ENCODE peak calls at places on chromosomes 12 and 14, in eight cellular contexts. T is pancreas, C is astrocyte of the spinal cord, J is adrenal gland, H is GM23338, K is sigmoid colon, A is cardiac muscle cell, E is thyroid gland. L is an unnamed sample.

GRCh38 chr14:76011959-76012802 is 26.6 kb downstream of the IFT43 start:
- DNase-seq in T (no peak), C (peak), J (peak), H (peak), K (peak), A (peak), E (no peak), L (no peak)

GRCh38 chr12:65164774-65165173 is 4.6 kb upstream of the LEMD3 start:
- DNase-seq in T (no peak), C (no peak), J (no peak), H (no peak), K (no peak), A (no peak), E (no peak), L (no peak)

GRCh38 chr14:105469456-105470162 is 5.0 kb upstream of the CRIP2 start:
- DNase-seq in T (no peak), C (no peak), J (no peak), H (no peak), K (no peak), A (no peak), E (peak), L (no peak)

GRCh38 chr12:92253301-92253700 is 107.7 kb upstream of the BTG1 start:
- DNase-seq in T (no peak), C (no peak), J (no peak), H (no peak), K (no peak), A (no peak), E (no peak), L (no peak)

GRCh38 chr14:102510616-102511520 is 1.3 kb upstream of the ANKRD9 start:
- DNase-seq in T (peak), C (no peak), J (no peak), H (peak), K (peak), A (peak), E (peak), L (peak)

GRCh38 chr12:99386907-99387306 is 260.6 kb upstream of the GARIN6 start:
- DNase-seq in T (no peak), C (peak), J (no peak), H (peak), K (no peak), A (peak), E (no peak), L (peak)

GRCh38 chr14:95460647-95461478 is 55.6 kb downstream of the SYNE3 start:
- DNase-seq in T (no peak), C (peak), J (no peak), H (peak), K (peak), A (peak), E (no peak), L (no peak)

GRCh38 chr12:2057793-2058408 is 5.1 kb downstream of the CACNA1C start:
- DNase-seq in T (no peak), C (no peak), J (no peak), H (no peak), K (peak), A (no peak), E (no peak), L (no peak)

GRCh38 chr12:105451798-105452197 is 121.3 kb downstream of the C12orf75 start:
- DNase-seq in T (no peak), C (no peak), J (no peak), H (no peak), K (no peak), A (no peak), E (no peak), L (no peak)

GRCh38 chr14:105192866-105193731 is 12.0 kb upstream of the NUDT14 start:
- DNase-seq in T (no peak), C (no peak), J (no peak), H (no peak), K (no peak), A (peak), E (no peak), L (no peak)

GRCh38 chr12:28497889-28498411 is 307.7 kb downstream of the CCDC91 start:
- DNase-seq in T (no peak), C (peak), J (no peak), H (no peak), K (no peak), A (peak), E (no peak), L (peak)

GRCh38 chr14:68792022-68792829 is 641 bp downstream of the ZFP36L1 start:
- DNase-seq in T (peak), C (no peak), J (peak), H (peak), K (peak), A (no peak), E (peak), L (no peak)

GRCh38 chr14:77889971-77890442 is 90.1 kb downstream of the ADCK1 start:
- DNase-seq in T (no peak), C (peak), J (peak), H (no peak), K (no peak), A (peak), E (no peak), L (no peak)

GRCh38 chr12:110338754-110339153 is 57.7 kb downstream of the ATP2A2 start:
- DNase-seq in T (no peak), C (no peak), J (peak), H (peak), K (no peak), A (no peak), E (no peak), L (no peak)
- TF ChIP-seq CTCF in T (no peak), C (no peak), J (peak), H (peak), K (no peak), A (peak), E (no peak), L (no peak)

DNA sequence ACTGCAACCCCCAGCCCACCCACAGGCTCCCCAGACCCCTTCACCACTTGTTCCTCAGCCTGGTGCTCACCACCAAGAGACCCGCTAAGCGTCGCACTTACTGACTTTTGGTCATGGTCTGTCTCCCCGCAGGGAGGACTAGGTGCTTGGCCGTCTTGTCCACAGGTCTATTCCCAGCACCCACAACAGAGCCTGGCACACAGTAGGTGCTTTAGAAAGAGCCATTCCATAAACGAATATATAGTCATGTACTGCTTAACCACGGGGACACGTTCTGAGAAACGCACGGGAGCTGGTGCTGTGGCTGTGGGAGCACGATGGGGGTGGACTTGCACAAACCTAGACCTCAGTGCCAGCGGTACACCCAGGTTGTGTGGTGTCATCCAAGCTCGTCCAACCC is 34.0 kb downstream of the NCOR2 start:
- DNase-seq in T (no peak), C (no peak), J (no peak), H (no peak), K (no peak), A (no peak), E (no peak), L (no peak)
- TF ChIP-seq CTCF in T (no peak), C (no peak), J (no peak), H (no peak), K (no peak), A (no peak), E (no peak), L (no peak)

DNA sequence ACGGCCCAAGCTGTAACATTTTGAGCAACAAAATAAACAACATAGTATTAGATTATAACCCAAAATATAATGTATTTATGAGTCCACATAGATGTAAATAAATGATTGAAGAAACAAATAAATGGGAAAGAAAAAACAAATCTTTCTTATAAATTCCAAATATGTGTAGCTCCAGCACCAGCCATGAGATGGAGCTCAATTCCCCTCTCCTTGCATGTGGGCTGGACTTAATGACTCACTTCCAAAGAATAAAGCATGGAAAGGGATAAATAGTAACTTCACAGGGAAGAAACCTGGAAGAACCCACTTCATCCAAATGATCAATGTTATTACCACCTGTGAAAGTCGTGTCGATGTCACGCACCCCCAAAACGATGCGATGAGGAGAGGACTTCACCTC is 158.8 kb downstream of the RPAP3 start:
- DNase-seq in T (no peak), C (peak), J (peak), H (peak), K (no peak), A (peak), E (no peak), L (no peak)
- TF ChIP-seq CTCF in T (no peak), C (peak), J (no peak), H (peak), K (no peak), A (peak), E (no peak), L (no peak)

DNA sequence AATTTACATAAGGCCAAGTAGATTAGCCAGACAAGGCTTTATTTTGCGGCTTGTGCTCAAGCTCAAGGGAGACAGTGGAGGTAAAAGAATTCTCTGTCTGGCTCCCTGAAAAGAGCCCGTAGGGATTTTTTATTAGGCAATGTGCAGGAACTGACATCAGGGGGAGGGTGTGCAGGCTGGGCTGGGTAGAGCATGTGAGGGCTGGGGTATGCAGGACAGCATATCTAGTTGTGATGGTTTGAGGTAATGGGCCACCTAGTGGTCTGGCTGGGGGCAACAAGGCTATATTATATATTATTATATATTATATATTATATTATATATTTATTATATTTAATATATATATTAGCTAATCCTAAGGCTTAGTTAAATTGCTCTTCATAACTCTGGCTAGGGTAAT is 102.1 kb downstream of the TMEM117 start:
- DNase-seq in T (no peak), C (no peak), J (no peak), H (peak), K (no peak), A (peak), E (no peak), L (no peak)
- TF ChIP-seq CTCF in T (no peak), C (peak), J (no peak), H (peak), K (no peak), A (peak), E (peak), L (no peak)

GRCh38 chr12:3227076-3227975 is 150.1 kb downstream of the TSPAN9 start:
- DNase-seq in T (no peak), C (no peak), J (no peak), H (peak), K (no peak), A (no peak), E (no peak), L (no peak)
- TF ChIP-seq CTCF in T (no peak), C (no peak), J (no peak), H (peak), K (no peak), A (no peak), E (no peak), L (no peak)

GRCh38 chr12:85277900-85278597 is 2.0 kb upstream of the ALX1 start:
- DNase-seq in T (no peak), C (peak), J (no peak), H (peak), K (peak), A (no peak), E (no peak), L (no peak)
- TF ChIP-seq CTCF in T (no peak), C (no peak), J (no peak), H (no peak), K (no peak), A (no peak), E (no peak), L (no peak)

L was measured in GM13976.